ENCODE peak calls at places on chromosomes 13 and 19, in five cellular contexts. D is neuronal stem cell, E is H9, M is H1, B is mesenchymal stem cell. F is an unnamed sample.
A peak's percentile ranks its signal among the peaks of the same experiment; 100 is the strongest.

GRCh38 chr19:10517361-10517759 is at the start of gene S1PR5:
- DNase-seq in E (peak; percentile 75), D (no peak), M (no peak), B (peak; percentile 62), F (peak; percentile 34)

GRCh38 chr13:68551701-68552522 is 1321.8 kb upstream of the PCDH9 start:
- DNase-seq in E (no peak), M (no peak), D (no peak), B (peak; percentile 37), F (no peak)

GRCh38 chr19:1428738-1429391 is 9.3 kb upstream of the RPS15 start:
- DNase-seq in B (no peak), D (no peak), M (no peak), E (no peak), F (no peak)

GRCh38 chr13:59119475-59119874 is 1044.3 kb downstream of the DIAPH3 start:
- DNase-seq in D (no peak), E (no peak), M (no peak), B (no peak), F (no peak)

GRCh38 chr19:49119411-49120324 is at the start of gene PPFIA3:
- DNase-seq in M (peak; percentile 79), D (peak; percentile 68), E (peak; percentile 69), B (peak; percentile 80), F (peak; percentile 79)

GRCh38 chr13:102367836-102368235 is 34.0 kb downstream of the FGF14 start:
- DNase-seq in E (no peak), D (no peak), M (no peak), B (no peak), F (peak; percentile 12)

GRCh38 chr19:58538257-58539168 is 5.4 kb upstream of the TRIM28 start:
- DNase-seq in D (peak; percentile 71), E (peak; percentile 94), B (no peak), M (peak; percentile 88), F (peak; percentile 40)

GRCh38 chr19:48290923-48291700 is 21.2 kb downstream of the ZNF114 start:
- DNase-seq in B (peak; percentile 86), M (peak; percentile 95), E (peak; percentile 88), D (peak; percentile 79), F (peak; percentile 93)

GRCh38 chr19:44764975-44765948 is 12.4 kb upstream of the CBLC start:
- DNase-seq in E (no peak), B (peak; percentile 45), D (no peak), M (no peak), F (peak; percentile 99)

GRCh38 chr19:55494172-55494761 is 6.0 kb downstream of the SSC5D start:
- DNase-seq in D (no peak), B (no peak), E (no peak), M (no peak), F (no peak)

GRCh38 chr13:26719356-26719945 is 41.1 kb downstream of the GPR12 start:
- DNase-seq in D (no peak), M (no peak), B (no peak), E (no peak), F (no peak)

GRCh38 chr13:50543767-50544166 is 299.7 kb downstream of the DLEU7 start:
- DNase-seq in D (no peak), M (no peak), E (no peak), B (peak; percentile 52), F (no peak)

GRCh38 chr13:59477011-59477410 is 686.7 kb downstream of the DIAPH3 start:
- DNase-seq in M (no peak), B (no peak), D (no peak), E (no peak), F (no peak)

GRCh38 chr13:111283457-111283856 is 37.0 kb upstream of the TEX29 start:
- DNase-seq in M (no peak), D (no peak), B (no peak), E (no peak), F (no peak)

GRCh38 chr19:5893907-5894703 is 9.5 kb downstream of the NDUFA11 start:
- DNase-seq in B (no peak), E (no peak), D (no peak), M (no peak), F (peak; percentile 66)

GRCh38 chr13:60227168-60227567 is 63.4 kb upstream of the DIAPH3 start:
- DNase-seq in M (no peak), D (no peak), B (peak; percentile 2), E (no peak), F (no peak)

GRCh38 chr13:102002271-102002670 is 399.6 kb downstream of the FGF14 start:
- DNase-seq in M (no peak), B (no peak), E (no peak), D (no peak), F (no peak)

GRCh38 chr13:39874331-39875055 is 219.0 kb downstream of the COG6 start:
- DNase-seq in D (no peak), E (no peak), B (no peak), M (no peak), F (no peak)

GRCh38 chr19:48568345-48568886 is 16.4 kb downstream of the SULT2B1 start:
- DNase-seq in B (peak; percentile 93), E (peak; percentile 76), M (peak; percentile 68), D (no peak), F (peak; percentile 40)

GRCh38 chr13:80030491-80030890 is 310.4 kb downstream of the SPRY2 start:
- DNase-seq in M (no peak), B (peak; percentile 12), D (no peak), E (no peak), F (no peak)

GRCh38 chr19:5182811-5183210 is 157.8 kb downstream of the PTPRS start:
- DNase-seq in E (no peak), M (no peak), D (no peak), B (no peak), F (no peak)

GRCh38 chr13:110155072-110155471 is 151.9 kb downstream of the COL4A1 start:
- DNase-seq in D (no peak), E (peak; percentile 56), M (no peak), B (no peak), F (no peak)

GRCh38 chr13:102286326-102286725 is 115.5 kb downstream of the FGF14 start:
- DNase-seq in B (peak; percentile 87), M (no peak), D (no peak), E (no peak), F (peak; percentile 81)

GRCh38 chr19:52638601-52639000 is 446 bp upstream of the ZNF83 start:
- DNase-seq in E (no peak), D (no peak), M (no peak), B (no peak), F (peak; percentile 77)

GRCh38 chr13:80199067-80199466 is 141.9 kb downstream of the SPRY2 start:
- DNase-seq in B (no peak), E (no peak), D (no peak), M (no peak), F (no peak)

GRCh38 chr13:23985846-23986245 is 88.5 kb upstream of the C1QTNF9B start:
- DNase-seq in E (no peak), B (no peak), D (no peak), M (no peak), F (peak; percentile 27)

GRCh38 chr13:48976677-48977625 is 1.2 kb downstream of the FNDC3A start:
- DNase-seq in B (peak; percentile 40), M (no peak), E (no peak), D (no peak), F (peak; percentile 93)

GRCh38 chr19:54573330-54573872 is at the start of gene LILRA2:
- DNase-seq in M (no peak), E (no peak), B (no peak), D (no peak), F (no peak)

GRCh38 chr13:113064000-113064533 is 41.5 kb upstream of the F7 start:
- DNase-seq in B (no peak), E (no peak), D (no peak), M (no peak), F (no peak)

GRCh38 chr19:55319786-55320185 is 5.4 kb downstream of the TMEM150B start:
- DNase-seq in B (peak; percentile 50), D (peak; percentile 72), E (peak; percentile 92), M (peak; percentile 93), F (peak; percentile 45)

GRCh38 chr13:35190241-35190640 is 248.2 kb downstream of the NBEA start:
- DNase-seq in B (no peak), E (no peak), M (no peak), D (no peak), F (no peak)

GRCh38 chr13:50682966-50683365 is 160.5 kb downstream of the DLEU7 start:
- DNase-seq in D (no peak), M (no peak), E (no peak), B (no peak), F (no peak)

GRCh38 chr13:20191902-20192469 is 752 bp downstream of the GJB2 start:
- DNase-seq in D (no peak), B (peak; percentile 24), E (peak; percentile 47), M (peak; percentile 65), F (peak; percentile 20)

GRCh38 chr19:11942843-11943108 is 17.9 kb downstream of the ZNF700 start:
- DNase-seq in E (no peak), D (no peak), M (no peak), B (no peak), F (no peak)
- H3K27me3 ChIP-seq in E (no peaks in the 10 kb centered on the region), D (no peaks in the 10 kb centered on the region), M (no peaks in the 10 kb centered on the region), B (no peaks in the 10 kb centered on the region), F (no peaks in the 10 kb centered on the region)

DNA sequence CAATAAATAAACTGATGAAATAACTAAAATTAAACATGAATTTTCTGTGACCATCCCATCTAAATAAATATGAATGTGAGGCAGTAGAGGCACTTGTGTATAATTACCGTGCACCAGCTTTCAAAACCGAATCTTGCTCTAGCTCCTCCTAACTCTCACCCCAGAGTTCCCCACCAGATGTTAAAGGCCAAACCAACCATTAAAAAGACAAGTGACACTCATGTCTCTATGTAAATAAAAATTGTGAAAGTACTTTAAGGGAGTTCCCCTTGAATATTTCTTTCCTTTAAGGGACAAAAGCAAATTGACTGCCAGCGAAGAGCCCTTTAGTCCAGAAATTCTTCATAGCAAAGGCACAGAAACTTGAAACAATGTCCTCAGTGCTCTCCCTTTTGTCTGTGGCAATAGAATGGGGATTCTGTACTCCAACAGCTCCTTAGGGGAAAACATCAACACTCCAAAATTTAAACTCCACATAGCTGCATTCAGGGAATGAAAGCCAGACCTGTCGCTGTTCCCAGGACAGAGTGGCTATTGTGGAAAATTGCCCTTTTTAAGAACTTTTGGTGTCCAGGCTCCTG is 101.7 kb upstream of the SOX21 start:
- DNase-seq in M (no peak), B (no peak), D (no peak), E (no peak), F (no peak)
- H2BK12ac ChIP-seq in M (no peak overlapping the region), B (no peak overlapping the region), D (no peak overlapping the region), E (no peak overlapping the region), F (no peak overlapping the region)

DNA sequence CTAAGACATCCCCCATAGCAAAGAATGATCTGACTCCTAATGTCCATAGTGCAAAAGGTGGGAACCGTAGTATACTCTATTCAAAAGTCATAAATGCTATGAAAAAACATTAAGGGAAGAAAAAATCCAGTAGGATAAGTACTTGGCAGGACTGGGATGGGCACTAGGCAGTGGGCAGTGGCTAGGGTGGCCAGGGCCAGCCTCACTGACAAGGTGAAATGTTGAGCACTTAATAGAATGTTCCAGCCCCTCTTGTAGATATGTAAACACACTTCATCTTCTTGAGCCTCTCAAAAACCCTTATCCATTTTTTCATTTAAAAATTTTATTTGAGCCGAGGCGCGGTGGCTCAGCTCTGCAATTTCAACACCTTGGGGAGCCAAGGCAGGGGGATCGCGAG is 1.5 kb upstream of the CLEC4G start:
- DNase-seq in B (no peak), E (no peak), D (no peak), M (no peak), F (no peak)
- H3K27me3 ChIP-seq in B (peaks cover 74% of the 10 kb centered on the region), E (peaks cover 17% of the 10 kb centered on the region), D (peaks cover 20% of the 10 kb centered on the region), M (peaks cover 27% of the 10 kb centered on the region), F (peaks cover 30% of the 10 kb centered on the region)

DNA sequence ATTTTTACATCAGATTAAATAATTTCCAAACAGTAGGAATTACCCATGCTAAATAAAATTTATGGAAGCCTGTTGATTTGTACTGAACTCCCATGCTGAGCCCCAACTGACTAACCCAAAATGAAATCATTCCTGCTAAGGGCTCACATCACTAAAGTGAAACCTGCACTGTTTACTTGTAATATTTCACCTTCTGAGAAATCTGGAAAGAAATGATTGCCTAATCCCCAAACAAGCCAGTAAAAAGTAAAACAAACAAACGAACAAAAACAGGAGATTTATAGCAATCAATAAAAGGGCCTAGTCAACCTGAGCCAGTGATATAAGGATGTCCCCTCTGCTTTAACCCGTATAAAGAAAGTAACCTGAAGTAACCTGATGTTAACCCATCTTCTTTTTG is 1599.8 kb downstream of the OLFM4 start:
- DNase-seq in E (no peak), B (no peak), D (no peak), M (no peak), F (no peak)
- H2BK12ac ChIP-seq in E (no peak overlapping the region), B (no peak overlapping the region), D (no peak overlapping the region), M (no peak overlapping the region), F (no peak overlapping the region)